ENCODE peak calls at places on chromosome 1, in ten cellular contexts. One of them, this sample, is unnamed. For H3K27me3, the result is how much of the 10 kb centered on the place peaks cover.

GRCh38 chr1:26535201-26535600 is 5.6 kb downstream of the RPS6KA1 start:
- DNase-seq in CD8-positive, alpha-beta T cell: no peak
- DNase-seq in hepatocyte: no peak
- DNase-seq in upper lobe of right lung: no peak
- DNase-seq in suprapubic skin: no peak
- DNase-seq in effector memory CD4-positive, alpha-beta T cell: no peak
- DNase-seq in stomach: no peak
- DNase-seq in heart right ventricle: no peak
- DNase-seq in ovary: no peak
- DNase-seq in adrenal gland: no peak
- DNase-seq in this sample: no peak

GRCh38 chr1:33560680-33561079 is 88.2 kb downstream of the ZSCAN20 start:
- DNase-seq in hepatocyte: no peak
- DNase-seq in ovary: no peak
- DNase-seq in effector memory CD4-positive, alpha-beta T cell: no peak
- DNase-seq in CD8-positive, alpha-beta T cell: no peak
- DNase-seq in heart right ventricle: no peak
- DNase-seq in adrenal gland: no peak
- DNase-seq in suprapubic skin: no peak
- DNase-seq in stomach: no peak
- DNase-seq in upper lobe of right lung: no peak
- DNase-seq in this sample: no peak

GRCh38 chr1:183575606-183576005 is 14.7 kb downstream of the NCF2 start:
- DNase-seq in ovary: no peak
- DNase-seq in CD8-positive, alpha-beta T cell: no peak
- DNase-seq in effector memory CD4-positive, alpha-beta T cell: no peak
- DNase-seq in suprapubic skin: no peak
- DNase-seq in upper lobe of right lung: no peak
- DNase-seq in stomach: no peak
- DNase-seq in adrenal gland: no peak
- DNase-seq in heart right ventricle: no peak
- DNase-seq in hepatocyte: no peak
- DNase-seq in this sample: no peak

GRCh38 chr1:110053557-110054428 is 16.7 kb downstream of the ALX3 start:
- DNase-seq in effector memory CD4-positive, alpha-beta T cell: peak
- DNase-seq in suprapubic skin: no peak
- DNase-seq in upper lobe of right lung: peak
- DNase-seq in ovary: peak
- DNase-seq in CD8-positive, alpha-beta T cell: peak
- DNase-seq in hepatocyte: peak
- DNase-seq in adrenal gland: peak
- DNase-seq in stomach: peak
- DNase-seq in heart right ventricle: peak
- DNase-seq in this sample: peak

GRCh38 chr1:16187748-16188401 is 24.6 kb downstream of the ARHGEF19 start:
- DNase-seq in suprapubic skin: no peak
- DNase-seq in effector memory CD4-positive, alpha-beta T cell: peak
- DNase-seq in upper lobe of right lung: peak
- DNase-seq in CD8-positive, alpha-beta T cell: peak
- DNase-seq in heart right ventricle: peak
- DNase-seq in stomach: peak
- DNase-seq in ovary: peak
- DNase-seq in adrenal gland: peak
- DNase-seq in hepatocyte: peak
- DNase-seq in this sample: peak

GRCh38 chr1:56188216-56188615 is 391.1 kb downstream of the PLPP3 start:
- DNase-seq in heart right ventricle: no peak
- DNase-seq in ovary: no peak
- DNase-seq in CD8-positive, alpha-beta T cell: no peak
- DNase-seq in hepatocyte: no peak
- DNase-seq in suprapubic skin: no peak
- DNase-seq in effector memory CD4-positive, alpha-beta T cell: no peak
- DNase-seq in adrenal gland: no peak
- DNase-seq in upper lobe of right lung: no peak
- DNase-seq in stomach: no peak
- DNase-seq in this sample: no peak

GRCh38 chr1:40414331-40414730 is 35.9 kb upstream of the ZFP69B start:
- DNase-seq in upper lobe of right lung: no peak
- DNase-seq in CD8-positive, alpha-beta T cell: no peak
- DNase-seq in heart right ventricle: no peak
- DNase-seq in ovary: no peak
- DNase-seq in stomach: no peak
- DNase-seq in suprapubic skin: no peak
- DNase-seq in adrenal gland: no peak
- DNase-seq in effector memory CD4-positive, alpha-beta T cell: no peak
- DNase-seq in hepatocyte: no peak
- DNase-seq in this sample: no peak

GRCh38 chr1:183306317-183307042 is 111.7 kb downstream of the NMNAT2 start:
- DNase-seq in effector memory CD4-positive, alpha-beta T cell: no peak
- DNase-seq in CD8-positive, alpha-beta T cell: no peak
- DNase-seq in upper lobe of right lung: no peak
- DNase-seq in stomach: no peak
- DNase-seq in heart right ventricle: no peak
- DNase-seq in adrenal gland: no peak
- DNase-seq in suprapubic skin: no peak
- DNase-seq in ovary: no peak
- DNase-seq in hepatocyte: no peak
- DNase-seq in this sample: peak

GRCh38 chr1:206579747-206580437 is 32.4 kb downstream of the EIF2D start:
- DNase-seq in ovary: no peak
- DNase-seq in heart right ventricle: peak
- DNase-seq in hepatocyte: no peak
- DNase-seq in adrenal gland: peak
- DNase-seq in upper lobe of right lung: peak
- DNase-seq in effector memory CD4-positive, alpha-beta T cell: peak
- DNase-seq in CD8-positive, alpha-beta T cell: peak
- DNase-seq in suprapubic skin: no peak
- DNase-seq in stomach: peak
- DNase-seq in this sample: peak

GRCh38 chr1:180425956-180426355 is 76.4 kb downstream of the ACBD6 start:
- DNase-seq in adrenal gland: no peak
- DNase-seq in hepatocyte: no peak
- DNase-seq in effector memory CD4-positive, alpha-beta T cell: no peak
- DNase-seq in suprapubic skin: no peak
- DNase-seq in heart right ventricle: no peak
- DNase-seq in stomach: no peak
- DNase-seq in ovary: no peak
- DNase-seq in upper lobe of right lung: no peak
- DNase-seq in CD8-positive, alpha-beta T cell: no peak
- DNase-seq in this sample: no peak

GRCh38 chr1:22969224-22969829 is 3.3 kb downstream of the LACTBL1 start:
- DNase-seq in adrenal gland: no peak
- DNase-seq in CD8-positive, alpha-beta T cell: no peak
- DNase-seq in effector memory CD4-positive, alpha-beta T cell: no peak
- DNase-seq in upper lobe of right lung: peak
- DNase-seq in heart right ventricle: no peak
- DNase-seq in ovary: no peak
- DNase-seq in stomach: no peak
- DNase-seq in suprapubic skin: no peak
- DNase-seq in hepatocyte: peak
- DNase-seq in this sample: no peak

GRCh38 chr1:41322101-41322661 is 39.1 kb upstream of the FOXO6 start:
- DNase-seq in adrenal gland: no peak
- DNase-seq in ovary: no peak
- DNase-seq in hepatocyte: no peak
- DNase-seq in upper lobe of right lung: no peak
- DNase-seq in stomach: no peak
- DNase-seq in suprapubic skin: no peak
- DNase-seq in heart right ventricle: no peak
- DNase-seq in effector memory CD4-positive, alpha-beta T cell: no peak
- DNase-seq in CD8-positive, alpha-beta T cell: peak
- DNase-seq in this sample: no peak

GRCh38 chr1:29569971-29570634 is 333.8 kb downstream of the PTPRU start:
- DNase-seq in effector memory CD4-positive, alpha-beta T cell: no peak
- DNase-seq in hepatocyte: peak
- DNase-seq in upper lobe of right lung: no peak
- DNase-seq in stomach: peak
- DNase-seq in adrenal gland: no peak
- DNase-seq in heart right ventricle: no peak
- DNase-seq in CD8-positive, alpha-beta T cell: no peak
- DNase-seq in ovary: no peak
- DNase-seq in suprapubic skin: no peak
- DNase-seq in this sample: no peak

GRCh38 chr1:67687649-67688048 is 2.6 kb downstream of the GADD45A start:
- DNase-seq in hepatocyte: no peak
- DNase-seq in upper lobe of right lung: no peak
- DNase-seq in suprapubic skin: no peak
- DNase-seq in effector memory CD4-positive, alpha-beta T cell: no peak
- DNase-seq in adrenal gland: no peak
- DNase-seq in heart right ventricle: no peak
- DNase-seq in CD8-positive, alpha-beta T cell: no peak
- DNase-seq in stomach: no peak
- DNase-seq in ovary: no peak
- DNase-seq in this sample: no peak

GRCh38 chr1:220432408-220432807 is 95.5 kb upstream of the MARK1 start:
- DNase-seq in upper lobe of right lung: no peak
- DNase-seq in heart right ventricle: no peak
- DNase-seq in stomach: no peak
- DNase-seq in ovary: no peak
- DNase-seq in CD8-positive, alpha-beta T cell: no peak
- DNase-seq in hepatocyte: peak
- DNase-seq in suprapubic skin: no peak
- DNase-seq in adrenal gland: no peak
- DNase-seq in effector memory CD4-positive, alpha-beta T cell: no peak
- DNase-seq in this sample: no peak

GRCh38 chr1:18637962-18638817 is 7.5 kb downstream of the PAX7 start:
- DNase-seq in CD8-positive, alpha-beta T cell: no peak
- DNase-seq in suprapubic skin: no peak
- DNase-seq in ovary: no peak
- DNase-seq in effector memory CD4-positive, alpha-beta T cell: no peak
- DNase-seq in heart right ventricle: no peak
- DNase-seq in hepatocyte: no peak
- DNase-seq in adrenal gland: no peak
- DNase-seq in upper lobe of right lung: no peak
- DNase-seq in stomach: no peak
- DNase-seq in this sample: no peak
- H3K4me3 ChIP-seq in CD8-positive, alpha-beta T cell: no peak
- H3K4me3 ChIP-seq in suprapubic skin: no peak
- H3K4me3 ChIP-seq in ovary: no peak
- H3K4me3 ChIP-seq in effector memory CD4-positive, alpha-beta T cell: no peak
- H3K4me3 ChIP-seq in heart right ventricle: no peak
- H3K4me3 ChIP-seq in hepatocyte: no peak
- H3K4me3 ChIP-seq in adrenal gland: no peak
- H3K4me3 ChIP-seq in upper lobe of right lung: no peak
- H3K4me3 ChIP-seq in stomach: no peak
- H3K4me3 ChIP-seq in this sample: no peak

DNA sequence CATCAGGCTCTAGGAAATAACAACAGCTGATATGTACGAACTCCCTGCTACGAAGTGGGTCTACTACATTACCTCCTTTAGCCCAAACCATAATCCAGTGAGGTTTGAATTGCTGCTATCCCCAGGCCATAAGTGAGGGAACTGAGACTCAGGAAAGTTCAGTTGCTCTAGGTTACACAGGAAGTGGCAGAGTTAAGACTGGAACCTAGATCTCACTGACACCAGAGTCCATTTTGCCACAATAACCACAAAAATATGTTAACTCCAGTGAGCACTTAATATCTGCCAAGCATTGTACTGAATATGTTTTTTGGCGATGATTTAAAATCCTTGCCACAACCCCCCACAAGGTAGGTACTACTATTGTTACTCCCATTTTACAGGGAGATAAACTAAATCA is 8.9 kb upstream of the TADA1 start:
- DNase-seq in upper lobe of right lung: no peak
- DNase-seq in ovary: no peak
- DNase-seq in effector memory CD4-positive, alpha-beta T cell: no peak
- DNase-seq in suprapubic skin: no peak
- DNase-seq in stomach: no peak
- DNase-seq in adrenal gland: no peak
- DNase-seq in CD8-positive, alpha-beta T cell: no peak
- DNase-seq in hepatocyte: no peak
- DNase-seq in heart right ventricle: no peak
- DNase-seq in this sample: no peak
- H3K27me3 ChIP-seq in upper lobe of right lung: under half
- H3K27me3 ChIP-seq in ovary: under half
- H3K27me3 ChIP-seq in effector memory CD4-positive, alpha-beta T cell: under half
- H3K27me3 ChIP-seq in suprapubic skin: under half
- H3K27me3 ChIP-seq in stomach: under half
- H3K27me3 ChIP-seq in adrenal gland: under half
- H3K27me3 ChIP-seq in CD8-positive, alpha-beta T cell: under half
- H3K27me3 ChIP-seq in hepatocyte: under half
- H3K27me3 ChIP-seq in heart right ventricle: under half
- H3K27me3 ChIP-seq in this sample: under half

DNA sequence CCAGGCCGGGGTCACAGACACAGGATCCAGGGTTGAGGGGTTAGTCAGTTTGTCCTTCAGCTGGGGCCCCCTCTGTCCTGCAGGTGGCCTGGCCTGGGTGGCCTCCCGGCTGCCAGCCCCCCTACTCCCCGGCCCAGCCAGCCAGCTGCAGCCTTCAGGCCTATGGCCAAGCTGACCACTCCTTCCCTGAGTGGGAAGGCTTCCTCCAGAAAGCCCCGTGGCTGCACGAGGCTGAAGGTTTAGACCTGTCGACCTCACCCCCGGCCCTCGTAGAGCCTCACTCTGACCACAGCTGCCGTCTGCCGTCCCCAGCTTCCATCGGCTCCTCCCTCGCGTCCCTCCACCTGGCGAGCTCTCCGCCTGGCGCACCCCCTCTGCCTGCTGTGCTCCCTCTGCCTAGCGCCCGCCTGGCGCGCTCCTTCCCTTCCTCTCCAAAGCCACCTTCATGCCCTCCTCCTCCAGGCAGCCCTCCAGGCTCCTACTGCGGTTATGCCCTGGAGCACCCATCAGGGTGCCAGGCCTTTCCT is 9.6 kb downstream of the TTLL10 start:
- DNase-seq in upper lobe of right lung: no peak
- DNase-seq in suprapubic skin: no peak
- DNase-seq in effector memory CD4-positive, alpha-beta T cell: no peak
- DNase-seq in heart right ventricle: peak
- DNase-seq in CD8-positive, alpha-beta T cell: no peak
- DNase-seq in ovary: no peak
- DNase-seq in hepatocyte: no peak
- DNase-seq in adrenal gland: no peak
- DNase-seq in stomach: no peak
- DNase-seq in this sample: no peak
- H3K4me3 ChIP-seq in upper lobe of right lung: no peak
- H3K4me3 ChIP-seq in suprapubic skin: no peak
- H3K4me3 ChIP-seq in effector memory CD4-positive, alpha-beta T cell: no peak
- H3K4me3 ChIP-seq in heart right ventricle: no peak
- H3K4me3 ChIP-seq in CD8-positive, alpha-beta T cell: no peak
- H3K4me3 ChIP-seq in ovary: no peak
- H3K4me3 ChIP-seq in hepatocyte: no peak
- H3K4me3 ChIP-seq in adrenal gland: no peak
- H3K4me3 ChIP-seq in stomach: no peak
- H3K4me3 ChIP-seq in this sample: no peak

DNA sequence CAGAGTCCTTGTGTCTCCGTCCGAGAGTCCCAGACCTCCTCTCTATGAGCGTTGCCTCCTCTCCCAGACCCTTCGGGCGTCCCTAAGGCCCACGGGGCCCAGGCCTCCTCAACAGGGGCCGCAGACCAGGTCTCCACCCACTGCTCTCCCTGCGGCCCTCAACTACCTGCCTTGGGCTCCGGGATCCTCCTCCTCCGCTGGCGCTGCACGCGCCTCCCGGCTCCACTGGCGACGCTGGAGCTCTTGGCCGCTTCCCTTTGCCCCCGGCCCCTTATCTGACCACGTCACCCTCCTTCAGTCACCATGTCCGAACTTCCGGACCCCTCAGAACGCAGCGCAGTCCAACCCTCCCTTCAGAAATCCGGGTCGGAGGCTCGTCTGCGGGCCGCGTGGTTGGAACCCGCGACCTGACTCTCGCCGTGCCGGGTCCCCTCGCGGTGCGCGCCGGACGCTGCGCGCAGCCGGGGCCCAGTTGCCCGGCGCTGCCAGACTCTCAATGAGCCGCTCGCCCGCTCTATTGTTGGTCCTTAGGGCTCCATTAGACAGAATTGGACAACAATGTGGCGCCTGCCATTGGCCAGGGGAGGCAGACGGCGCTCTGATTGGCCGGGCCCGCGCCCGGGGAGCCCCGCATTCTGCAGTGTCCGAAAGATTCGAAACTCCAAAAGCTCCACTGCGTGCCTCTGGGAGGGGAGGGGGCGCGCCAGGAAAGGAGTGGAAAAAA is at the start of gene DMRTA2:
- DNase-seq in CD8-positive, alpha-beta T cell: no peak
- DNase-seq in suprapubic skin: no peak
- DNase-seq in upper lobe of right lung: no peak
- DNase-seq in heart right ventricle: no peak
- DNase-seq in stomach: no peak
- DNase-seq in ovary: no peak
- DNase-seq in effector memory CD4-positive, alpha-beta T cell: no peak
- DNase-seq in adrenal gland: no peak
- DNase-seq in hepatocyte: no peak
- DNase-seq in this sample: no peak
- H3K27me3 ChIP-seq in CD8-positive, alpha-beta T cell: under half
- H3K27me3 ChIP-seq in suprapubic skin: half or more
- H3K27me3 ChIP-seq in upper lobe of right lung: half or more
- H3K27me3 ChIP-seq in heart right ventricle: half or more
- H3K27me3 ChIP-seq in stomach: half or more
- H3K27me3 ChIP-seq in ovary: under half
- H3K27me3 ChIP-seq in effector memory CD4-positive, alpha-beta T cell: half or more
- H3K27me3 ChIP-seq in adrenal gland: half or more
- H3K27me3 ChIP-seq in hepatocyte: half or more
- H3K27me3 ChIP-seq in this sample: under half